ENCODE peak calls at places on chromosome 18, in six cellular contexts. Y is CD4-positive, CD25-positive, alpha-beta regulatory T cell; S is vagina; E is uterus; R is CD8-positive, alpha-beta memory T cell; Q is psoas muscle. K is an unnamed sample.

GRCh38 chr18:30945769-30946168 is 96.8 kb downstream of the DSC3 start:
- DNase-seq in Y (no peak), S (no peak), E (no peak), R (no peak), Q (no peak), K (peak; percentile 15)

GRCh38 chr18:61575419-61575818 is 242.2 kb downstream of the CDH20 start:
- DNase-seq in Y (no peak), S (no peak), E (no peak), R (no peak), Q (no peak), K (no peak)

GRCh38 chr18:26307161-26307773 is 81.0 kb downstream of the TAF4B start:
- DNase-seq in Y (peak; percentile 13), S (no peak), E (no peak), R (peak; percentile 7), Q (no peak), K (peak; percentile 53)

GRCh38 chr18:25921677-25922421 is 168.6 kb downstream of the SS18 start:
- DNase-seq in Y (peak; percentile 27), S (no peak), E (no peak), R (peak; percentile 18), Q (no peak), K (peak; percentile 47)

GRCh38 chr18:10353791-10354190 is 100.6 kb upstream of the APCDD1 start:
- DNase-seq in Y (no peak), S (peak; percentile 55), E (no peak), R (no peak), Q (no peak), K (no peak)

GRCh38 chr18:73959341-73959740 is 188.3 kb downstream of the FBXO15 start:
- DNase-seq in Y (no peak), S (no peak), E (no peak), R (no peak), Q (no peak), K (no peak)

GRCh38 chr18:56083097-56083865 is 495.3 kb upstream of the TCF4 start:
- DNase-seq in Y (no peak), S (no peak), E (peak; percentile 24), R (no peak), Q (peak; percentile 34), K (no peak)

GRCh38 chr18:6807504-6808257 is 78.2 kb downstream of the ARHGAP28 start:
- DNase-seq in Y (no peak), S (no peak), E (no peak), R (no peak), Q (no peak), K (no peak)

GRCh38 chr18:22591231-22591630 is 173.5 kb upstream of the CTAGE1 start:
- DNase-seq in Y (no peak), S (no peak), E (no peak), R (no peak), Q (no peak), K (no peak)

GRCh38 chr18:74834424-74835309 is 237.0 kb downstream of the ZNF407 start:
- DNase-seq in Y (no peak), S (no peak), E (no peak), R (no peak), Q (no peak), K (no peak)

DNA sequence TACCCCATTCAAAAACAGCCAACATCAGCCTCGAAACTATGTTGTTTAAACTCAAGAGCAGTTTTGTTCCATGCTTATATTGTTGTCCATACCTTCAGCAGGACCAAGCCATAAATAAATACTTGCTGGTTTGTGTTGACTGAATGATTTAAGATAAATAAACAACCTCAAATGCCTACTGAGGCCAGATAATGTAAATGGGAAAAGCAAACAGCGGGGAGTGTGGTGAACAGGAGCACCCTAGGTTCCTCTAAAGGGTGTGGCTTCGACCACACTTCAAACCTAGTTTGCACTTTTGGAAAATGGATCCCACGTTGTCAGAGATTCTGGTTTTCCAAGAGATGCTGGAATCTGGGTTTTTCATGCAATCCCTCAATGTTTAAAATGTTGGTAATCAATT is 1.7 kb upstream of the PMAIP1 start:
- DNase-seq in Y (no peak), S (no peak), E (no peak), R (no peak), Q (no peak), K (no peak)
- H3K4me3 ChIP-seq in Y (no peak overlapping the region), S (no peak overlapping the region), E (no peak overlapping the region), R (no peak overlapping the region), Q (no peak overlapping the region), K (no peak overlapping the region)

GRCh38 chr18:63140038-63140450 is 179.5 kb downstream of the BCL2 start:
- DNase-seq in Y (no peak), S (no peak), E (no peak), R (no peak), Q (no peak), K (no peak)
- H3K4me1 ChIP-seq in Y (peaks cover 24% of the 10 kb centered on the region), S (peaks cover 63% of the 10 kb centered on the region), E (peaks cover 14% of the 10 kb centered on the region), R (peaks cover 30% of the 10 kb centered on the region), Q (peaks cover 66% of the 10 kb centered on the region), K (peaks cover 9% of the 10 kb centered on the region)

DNA sequence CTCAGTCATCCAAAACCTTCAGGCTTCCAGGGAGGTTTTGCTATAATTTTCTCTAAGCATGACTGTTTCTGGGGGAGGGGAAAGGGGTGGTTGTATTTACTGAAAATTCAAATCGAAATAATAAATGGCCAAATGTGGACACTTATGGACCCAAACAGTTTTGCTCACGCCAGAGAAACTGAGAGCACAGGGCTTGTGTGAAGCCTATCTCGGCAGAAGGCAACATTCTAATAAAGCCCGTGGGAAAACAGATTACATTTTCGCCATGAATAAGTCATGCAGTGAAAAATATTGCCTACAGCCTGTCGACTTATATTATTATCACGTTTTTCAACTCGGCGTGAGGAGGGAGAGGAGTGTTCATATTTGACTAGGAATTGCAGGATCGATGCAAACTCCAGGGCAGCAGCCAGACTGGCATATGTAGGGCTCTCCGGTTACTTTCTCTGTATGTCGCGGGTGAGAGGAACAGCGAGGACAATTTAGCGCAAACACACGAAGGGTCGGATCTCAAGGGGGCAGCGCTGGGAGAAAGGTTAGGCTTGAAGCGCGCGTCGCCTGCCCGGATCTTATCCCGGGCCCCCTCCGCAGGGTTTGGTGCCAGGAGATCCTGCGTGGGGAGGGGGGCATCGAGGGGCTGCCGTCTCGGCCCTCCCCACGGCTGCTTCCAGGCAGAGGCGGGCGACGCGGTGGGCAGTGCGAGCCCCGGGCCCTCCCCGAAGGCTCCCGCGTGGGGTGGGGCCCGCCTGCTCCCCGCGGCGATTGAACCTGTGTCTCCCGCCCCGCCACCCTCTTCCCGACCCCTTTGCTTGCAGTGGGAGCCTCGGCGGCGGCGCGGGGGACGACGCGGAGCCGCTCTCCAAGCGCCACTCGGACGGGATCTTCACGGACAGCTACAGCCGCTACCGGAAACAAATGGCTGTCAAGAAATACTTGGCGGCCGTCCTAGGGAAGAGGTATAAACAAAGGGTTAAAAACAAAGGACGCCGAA is 4.3 kb downstream of the ADCYAP1 start:
- DNase-seq in Y (no peak), S (no peak), E (no peak), R (no peak), Q (no peak), K (no peak)
- H3K27me3 ChIP-seq in Y (peaks cover 36% of the 10 kb centered on the region), S (peaks cover 28% of the 10 kb centered on the region), E (peaks cover 53% of the 10 kb centered on the region), R (peaks cover 38% of the 10 kb centered on the region), Q (no peaks in the 10 kb centered on the region), K (peaks cover 72% of the 10 kb centered on the region)

DNA sequence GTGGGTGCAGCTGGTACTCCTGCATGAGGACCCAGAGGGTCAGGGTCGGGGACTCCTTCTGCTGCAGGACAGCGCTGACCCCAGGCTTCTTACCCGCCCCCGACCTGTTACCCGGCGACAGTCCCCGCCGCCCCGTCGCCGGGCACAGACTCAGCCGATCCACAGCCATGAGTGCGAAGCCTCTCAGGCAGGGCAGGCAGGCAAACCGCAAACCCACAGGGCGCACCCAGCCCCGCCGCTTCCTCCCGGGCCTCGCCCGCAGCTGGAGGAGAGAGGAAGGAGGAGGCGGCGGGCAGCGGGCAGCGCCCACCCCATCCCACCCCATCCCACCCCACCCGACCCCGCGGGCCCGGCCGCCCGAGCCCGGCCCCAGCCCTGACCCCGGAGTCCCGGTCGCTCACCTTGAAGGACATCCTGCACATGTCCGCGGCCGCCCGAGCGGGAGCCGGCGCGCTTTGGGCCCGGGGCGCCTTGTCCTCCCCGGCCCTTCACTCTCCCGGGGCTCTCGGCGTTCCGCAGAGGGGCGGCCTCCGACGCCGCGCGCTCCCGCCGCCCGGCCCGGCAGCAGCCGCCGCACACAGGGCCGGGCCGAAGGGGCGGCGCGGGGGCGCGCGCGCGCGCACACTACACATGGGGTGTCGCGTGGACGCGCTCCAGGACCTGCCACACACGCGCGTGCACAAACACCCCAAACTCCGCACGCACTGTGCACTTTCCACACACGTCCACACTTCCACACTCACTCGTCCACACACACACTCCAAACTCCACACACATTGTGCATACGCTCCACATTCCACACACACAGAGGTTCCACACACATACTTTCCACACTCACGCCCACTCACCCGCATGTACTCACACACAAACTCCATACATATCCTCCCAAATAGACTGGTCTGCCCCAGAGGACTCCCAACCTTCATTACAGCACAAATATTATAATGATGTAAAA is at the start of gene ANKRD29:
- DNase-seq in Y (peak; percentile 35), S (no peak), E (peak; percentile 61), R (peak; percentile 49), Q (peak; percentile 45), K (peak; percentile 39)
- H3K4me3 ChIP-seq in Y (peak within 1 kb of the TSS; percentile 72), S (peak within 1 kb of the TSS; percentile 85), E (peak within 1 kb of the TSS; percentile 37), R (peak within 1 kb of the TSS; percentile 66), Q (peak within 1 kb of the TSS; percentile 65), K (peak within 1 kb of the TSS; percentile 11)

DNA sequence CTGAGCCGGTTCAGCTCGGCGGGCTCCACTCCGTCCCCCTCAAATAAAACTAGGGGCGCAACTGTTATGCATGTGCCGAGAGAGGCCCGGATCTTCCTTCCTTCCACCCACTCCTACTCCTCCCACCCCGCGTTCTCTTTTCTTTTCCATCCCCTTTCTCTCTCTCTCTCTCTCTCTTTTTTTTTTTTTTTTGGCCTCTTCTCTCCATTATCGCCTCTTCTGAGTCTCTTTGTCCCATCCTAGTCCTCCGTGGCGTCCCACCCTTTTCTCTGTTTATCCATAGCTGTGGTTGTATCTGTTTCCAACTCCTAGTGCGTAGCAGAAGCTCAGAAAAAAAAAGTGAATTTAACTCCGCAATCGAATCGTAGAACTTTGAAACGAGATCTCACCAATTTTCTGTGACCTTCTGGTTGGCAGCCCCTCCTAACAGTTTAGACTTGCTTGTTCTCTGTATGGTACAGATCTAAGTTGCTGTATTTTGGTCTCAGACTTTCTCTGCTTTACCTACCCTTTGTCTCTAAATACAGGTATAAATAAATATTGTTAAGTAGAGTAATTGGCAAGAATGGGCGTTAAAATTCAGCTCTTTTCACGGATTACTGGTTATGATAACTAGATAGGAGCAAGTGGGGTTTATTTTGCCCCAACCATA is 3.6 kb downstream of the RAX start:
- DNase-seq in Y (no peak), S (no peak), E (no peak), R (no peak), Q (no peak), K (no peak)
- H3K4me1 ChIP-seq in Y (peaks cover 38% of the 10 kb centered on the region), S (peaks cover 46% of the 10 kb centered on the region), E (peaks cover 12% of the 10 kb centered on the region), R (no peaks in the 10 kb centered on the region), Q (peaks cover 11% of the 10 kb centered on the region), K (no peaks in the 10 kb centered on the region)

GRCh38 chr18:47253101-47253654 is 1.7 kb upstream of the SKOR2 start:
- DNase-seq in Y (no peak), S (no peak), E (no peak), R (no peak), Q (no peak), K (no peak)
- H3K27me3 ChIP-seq in Y (peaks cover 53% of the 10 kb centered on the region), S (peaks cover 9% of the 10 kb centered on the region), E (peaks cover 66% of the 10 kb centered on the region), R (peaks cover 41% of the 10 kb centered on the region), Q (peaks cover 15% of the 10 kb centered on the region), K (peaks cover 57% of the 10 kb centered on the region)

GRCh38 chr18:54883816-54884604 is 55.7 kb downstream of the RAB27B start:
- DNase-seq in Y (no peak), S (no peak), E (no peak), R (no peak), Q (no peak), K (no peak)
- H3K4me3 ChIP-seq in Y (no peak overlapping the region), S (no peak overlapping the region), E (no peak overlapping the region), R (no peak overlapping the region), Q (no peak overlapping the region), K (no peak overlapping the region)

DNA sequence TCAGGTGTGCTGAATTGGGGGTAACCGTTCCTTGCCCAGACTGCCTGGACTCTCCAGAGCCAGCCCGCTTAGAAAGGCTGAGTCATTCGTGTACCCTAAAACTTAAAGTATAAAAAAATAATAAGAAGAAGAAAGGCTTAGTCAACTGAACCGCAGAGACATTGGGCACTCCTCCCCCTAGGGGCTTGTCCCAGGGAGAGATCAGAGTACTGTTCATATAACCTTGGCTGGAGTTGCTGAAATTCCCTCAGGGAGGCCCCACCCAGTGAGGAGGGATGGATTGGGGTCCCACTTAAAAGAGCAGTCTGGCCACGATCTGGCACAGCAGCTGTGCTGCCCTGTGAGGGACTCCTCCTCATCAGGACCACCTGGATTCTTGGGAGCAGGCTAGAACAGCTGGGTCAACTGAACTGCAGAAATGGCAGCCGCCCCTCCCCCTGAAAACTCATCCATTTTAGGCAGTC is 37.2 kb downstream of the ANKRD12 start:
- DNase-seq in Y (peak; percentile 9), S (no peak), E (no peak), R (no peak), Q (no peak), K (no peak)
- H3K4me1 ChIP-seq in Y (peaks cover 32% of the 10 kb centered on the region), S (peaks cover 36% of the 10 kb centered on the region), E (no peaks in the 10 kb centered on the region), R (peaks cover 26% of the 10 kb centered on the region), Q (peaks cover 45% of the 10 kb centered on the region), K (peaks cover 16% of the 10 kb centered on the region)

K was measured in HAP-1.